ENCODE peak calls at places on chromosomes 13 and 19, in four cellular contexts. W is SK-N-SH, L is GM12878, I is A549. M is an unnamed sample.

GRCh38 chr19:6516659-6517291 is 14.1 kb upstream of the TNFSF9 start:
- DNase-seq in W (peak), I (peak), L (no peak), M (peak)

GRCh38 chr13:27657724-27658123 is 36.0 kb downstream of the POLR1D start:
- DNase-seq in I (no peak), L (no peak), W (no peak), M (no peak)

GRCh38 chr19:41746593-41747227 is 8.6 kb upstream of the CEACAM6 start:
- DNase-seq in L (no peak), I (peak), W (peak), M (peak)

GRCh38 chr13:70923863-70924752 is 815.9 kb upstream of the KLHL1 start:
- DNase-seq in L (no peak), I (no peak), W (no peak), M (no peak)

GRCh38 chr19:40718774-40719391 is 2.0 kb downstream of the ITPKC start:
- DNase-seq in L (peak), W (no peak), I (peak), M (peak)

GRCh38 chr13:33284016-33284415 is 1.5 kb downstream of the STARD13 start:
- DNase-seq in W (no peak), L (no peak), I (no peak), M (no peak)

GRCh38 chr13:23570099-23570926 is at the start of gene TNFRSF19:
- DNase-seq in I (no peak), W (peak), L (no peak), M (peak)

GRCh38 chr13:44921478-44921877 is 67.8 kb downstream of the NUFIP1 start:
- DNase-seq in I (no peak), L (no peak), W (no peak), M (peak)

GRCh38 chr13:99228737-99229691 is 28.4 kb downstream of the UBAC2 start:
- DNase-seq in L (peak), I (no peak), W (peak), M (peak)

GRCh38 chr13:107351305-107351704 is 783.4 kb upstream of the ARGLU1 start:
- DNase-seq in L (no peak), I (no peak), W (no peak), M (no peak)

GRCh38 chr13:27043013-27043412 is 128.6 kb downstream of the USP12 start:
- DNase-seq in L (no peak), W (peak), I (peak), M (peak)

GRCh38 chr13:28181413-28181812 is 43.1 kb downstream of the PAN3 start:
- DNase-seq in L (no peak), W (no peak), I (no peak), M (no peak)

GRCh38 chr13:110689711-110690110 is 16.2 kb downstream of the CARS2 start:
- DNase-seq in I (no peak), L (no peak), W (no peak), M (no peak)

GRCh38 chr13:109666656-109667448 is 119.5 kb downstream of the IRS2 start:
- DNase-seq in W (peak), I (peak), L (no peak), M (no peak)
- TF ChIP-seq PBX3 in W (peak), I (no peak), L (no peak), M (no peak)

DNA sequence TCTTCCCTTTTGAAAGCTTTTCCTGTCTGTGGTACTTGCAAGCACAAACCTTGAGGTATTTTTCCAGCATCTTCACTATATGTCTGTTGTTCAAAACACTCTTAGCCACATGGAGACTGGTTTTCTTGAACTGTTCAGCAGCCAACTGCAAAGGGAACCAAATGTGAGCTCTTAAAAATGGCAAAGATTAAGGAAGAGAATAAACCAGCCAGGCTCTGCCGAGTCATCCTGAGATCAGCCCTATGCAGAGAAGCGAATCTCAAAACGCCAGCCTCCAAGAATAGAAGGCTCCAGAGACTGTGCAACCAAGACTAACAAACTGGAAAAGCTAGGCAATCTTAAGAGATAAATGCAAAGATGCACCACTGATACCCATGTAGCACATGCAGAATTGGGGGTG is 20.7 kb downstream of the AKAP8 start:
- DNase-seq in W (no peak), L (no peak), I (peak), M (no peak)
- TF ChIP-seq PBX3 in W (no peak), L (no peak), I (no peak), M (no peak)

GRCh38 chr19:35389192-35389861 is 18.5 kb downstream of the GPR42 start:
- DNase-seq in W (no peak), L (no peak), I (no peak), M (peak)
- TF ChIP-seq PBX3 in W (no peak), L (no peak), I (no peak), M (no peak)

GRCh38 chr13:111908391-111908790 is 158.6 kb upstream of the SOX1 start:
- DNase-seq in L (no peak), W (no peak), I (no peak), M (no peak)
- TF ChIP-seq PBX3 in L (no peak), W (no peak), I (no peak), M (no peak)

DNA sequence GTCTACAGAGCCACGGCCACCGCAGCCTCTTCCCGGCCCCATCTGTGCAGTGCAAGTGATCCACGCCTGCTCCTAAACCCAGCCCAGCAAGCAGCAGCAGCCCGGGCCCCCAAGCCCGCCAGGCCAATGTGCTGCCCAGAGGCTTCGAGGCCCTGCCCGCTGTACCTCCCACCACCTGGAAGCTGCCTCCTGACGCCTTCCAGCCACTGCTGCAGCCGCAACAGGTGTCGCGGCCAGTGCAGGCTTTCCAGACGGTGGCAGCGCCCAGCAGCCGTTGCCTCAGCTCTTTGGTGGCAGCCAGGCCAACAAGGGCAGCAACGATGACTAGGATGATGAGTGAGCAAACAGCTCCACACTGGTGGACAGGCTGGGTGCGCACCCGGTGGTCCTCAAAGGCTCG is 50.2 kb upstream of the TPM4 start:
- DNase-seq in L (no peak), I (no peak), W (peak), M (no peak)
- TF ChIP-seq PBX3 in L (no peak), I (no peak), W (no peak), M (no peak)

GRCh38 chr19:2424686-2425621 is 2.4 kb downstream of the TIMM13 start:
- DNase-seq in I (no peak), L (no peak), W (peak), M (no peak)
- TF ChIP-seq PBX3 in I (no peak), L (no peak), W (no peak), M (no peak)

DNA sequence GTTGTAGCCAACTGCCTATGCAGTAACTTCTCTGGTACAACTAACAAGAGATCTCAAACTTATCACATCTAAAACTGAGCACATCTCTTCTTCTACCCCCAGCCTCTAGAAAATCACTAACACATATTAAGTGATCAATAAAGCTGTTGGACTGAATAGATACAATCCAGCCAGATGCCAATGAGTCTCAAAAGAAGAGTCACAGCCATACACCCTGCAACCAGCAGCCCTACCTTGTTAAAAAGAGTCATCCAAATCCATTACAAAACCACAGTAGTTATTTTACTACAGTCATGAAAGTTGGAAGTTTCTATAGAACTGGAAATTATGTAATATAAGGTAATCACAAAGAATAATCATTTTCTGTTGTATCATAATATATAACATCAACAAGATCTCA is 58.6 kb downstream of the DCLK1 start:
- DNase-seq in W (no peak), I (no peak), L (no peak), M (no peak)
- TF ChIP-seq PBX3 in W (no peak), I (no peak), L (no peak), M (no peak)

GRCh38 chr13:114230575-114230974 is 4.1 kb upstream of the CDC16 start:
- DNase-seq in L (no peak), I (no peak), W (no peak), M (no peak)
- TF ChIP-seq PBX3 in L (no peak), I (no peak), W (no peak), M (no peak)

GRCh38 chr13:63117710-63118109 is 1702.1 kb upstream of the PCDH20 start:
- DNase-seq in W (no peak), I (no peak), L (no peak), M (no peak)

GRCh38 chr13:63124863-63125262 is 1709.2 kb upstream of the PCDH20 start:
- DNase-seq in I (peak), L (no peak), W (peak), M (peak)

DNA sequence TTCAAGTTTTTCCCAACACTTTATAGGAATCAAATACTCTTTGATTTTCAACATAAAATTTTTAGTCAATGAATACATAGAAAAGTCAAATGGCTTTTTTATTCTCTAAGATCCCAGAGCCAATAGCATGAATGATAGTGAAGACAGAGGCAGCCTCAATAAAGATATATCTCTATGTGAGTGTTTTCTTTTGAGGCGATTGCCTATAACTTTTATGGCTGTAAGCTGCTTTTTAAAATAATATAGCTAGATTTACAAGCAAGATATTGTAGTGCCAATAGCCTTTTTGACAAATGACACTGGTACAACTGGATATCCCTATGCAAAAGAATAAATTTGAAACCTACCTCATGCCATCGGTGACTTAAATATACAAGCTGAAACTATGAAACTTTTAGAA is 1705.2 kb upstream of the PCDH20 start:
- DNase-seq in I (no peak), W (no peak), L (no peak), M (no peak)
- TF ChIP-seq PBX3 in I (no peak), W (no peak), L (no peak), M (no peak)

GRCh38 chr13:42116225-42116624 is 67.8 kb downstream of the DGKH start:
- DNase-seq in W (no peak), I (no peak), L (no peak), M (no peak)
- TF ChIP-seq PBX3 in W (no peak), I (no peak), L (no peak), M (no peak)